ENCODE peak calls at places on chromosomes 12 and 14, in four cellular contexts. One of them, this sample, is unnamed. For H3K4me1, the result is how much of the 10 kb centered on the place peaks cover.

GRCh38 chr12:13135336-13136178 is 32.1 kb upstream of the GSG1 start:
- DNase-seq in neuronal stem cell: no peak
- DNase-seq in H1: peak
- DNase-seq in mesenchymal stem cell: peak
- DNase-seq in this sample: peak

GRCh38 chr14:55867726-55868125 is 250.5 kb upstream of the PELI2 start:
- DNase-seq in neuronal stem cell: no peak
- DNase-seq in H1: no peak
- DNase-seq in mesenchymal stem cell: no peak
- DNase-seq in this sample: no peak

GRCh38 chr12:113149361-113150150 is at the start of gene CFAP73:
- DNase-seq in neuronal stem cell: peak
- DNase-seq in H1: peak
- DNase-seq in mesenchymal stem cell: peak
- DNase-seq in this sample: peak

GRCh38 chr12:12715459-12716150 is 1.6 kb upstream of the CDKN1B start:
- DNase-seq in neuronal stem cell: no peak
- DNase-seq in H1: no peak
- DNase-seq in mesenchymal stem cell: peak
- DNase-seq in this sample: no peak

GRCh38 chr12:118035194-118036041 is 18.9 kb downstream of the RFC5 start:
- DNase-seq in neuronal stem cell: no peak
- DNase-seq in H1: no peak
- DNase-seq in mesenchymal stem cell: no peak
- DNase-seq in this sample: peak

GRCh38 chr12:1760566-1761382 is 59.6 kb upstream of the LRTM2 start:
- DNase-seq in neuronal stem cell: no peak
- DNase-seq in H1: no peak
- DNase-seq in mesenchymal stem cell: peak
- DNase-seq in this sample: no peak

GRCh38 chr12:113435367-113435766 is 13.2 kb downstream of the SDSL start:
- DNase-seq in neuronal stem cell: no peak
- DNase-seq in H1: no peak
- DNase-seq in mesenchymal stem cell: no peak
- DNase-seq in this sample: no peak

GRCh38 chr14:74203546-74203945 is 35.7 kb upstream of the VSX2 start:
- DNase-seq in neuronal stem cell: peak
- DNase-seq in H1: no peak
- DNase-seq in mesenchymal stem cell: no peak
- DNase-seq in this sample: no peak

GRCh38 chr12:100375023-100375737 is 18.3 kb downstream of the SLC17A8 start:
- DNase-seq in neuronal stem cell: no peak
- DNase-seq in H1: no peak
- DNase-seq in mesenchymal stem cell: no peak
- DNase-seq in this sample: no peak

GRCh38 chr14:34498684-34499412 is 36.8 kb upstream of the SPTSSA start:
- DNase-seq in neuronal stem cell: no peak
- DNase-seq in H1: no peak
- DNase-seq in mesenchymal stem cell: peak
- DNase-seq in this sample: peak

GRCh38 chr12:109696485-109697269 is 16.9 kb upstream of the FAM222A start:
- DNase-seq in neuronal stem cell: no peak
- DNase-seq in H1: no peak
- DNase-seq in mesenchymal stem cell: peak
- DNase-seq in this sample: no peak

DNA sequence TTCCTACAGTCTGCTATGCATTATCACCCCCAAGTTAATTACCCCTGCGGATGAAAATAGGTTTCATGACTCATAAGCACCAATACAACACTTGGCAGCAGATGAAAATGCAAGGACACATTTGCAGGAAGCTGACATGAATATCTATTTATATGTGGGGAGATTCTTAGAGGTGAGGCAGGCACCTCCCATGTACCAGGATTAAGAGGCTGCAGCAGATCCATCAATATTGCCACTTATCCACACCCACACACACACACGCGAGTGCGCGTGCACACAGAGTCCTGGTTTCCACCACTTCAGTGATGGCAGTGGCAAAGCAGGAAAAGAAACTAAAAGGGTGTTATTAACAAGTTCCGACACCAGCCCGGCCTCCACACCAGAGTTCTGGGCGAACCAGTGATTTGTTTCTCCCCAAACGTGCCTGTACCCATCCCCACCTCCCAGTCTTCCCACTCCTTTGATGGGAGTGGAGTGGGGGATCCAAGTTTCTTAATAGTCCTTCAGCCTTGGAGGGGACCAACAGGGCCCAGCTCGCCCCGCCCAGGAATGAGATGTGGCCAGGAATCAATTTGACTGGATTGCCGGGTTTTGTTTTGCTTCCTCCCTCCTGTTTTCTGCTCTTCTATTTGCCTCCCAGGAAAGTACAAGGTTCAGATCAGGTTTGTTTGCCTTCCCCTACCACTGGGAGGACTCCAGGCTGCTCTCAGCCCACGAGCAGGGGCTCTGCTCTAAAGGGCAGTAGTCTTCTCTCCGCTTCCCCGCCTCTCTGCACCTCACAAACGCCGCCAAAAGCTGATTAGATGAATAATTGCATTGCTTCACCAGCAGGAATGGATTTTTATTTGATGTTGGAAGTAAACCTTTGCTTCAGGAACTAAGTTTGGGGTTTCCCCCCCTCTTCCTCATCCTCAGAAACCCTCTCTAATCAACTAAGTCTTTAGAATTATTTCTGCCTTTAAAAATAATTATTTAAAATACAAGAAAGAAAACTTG is 5.2 kb downstream of the IRF2BPL start:
- DNase-seq in neuronal stem cell: no peak
- DNase-seq in H1: no peak
- DNase-seq in mesenchymal stem cell: peak
- DNase-seq in this sample: peak
- H2BK120ac ChIP-seq in neuronal stem cell: no peak
- H2BK120ac ChIP-seq in H1: no peak
- H2BK120ac ChIP-seq in mesenchymal stem cell: peak
- H2BK120ac ChIP-seq in this sample: no peak

DNA sequence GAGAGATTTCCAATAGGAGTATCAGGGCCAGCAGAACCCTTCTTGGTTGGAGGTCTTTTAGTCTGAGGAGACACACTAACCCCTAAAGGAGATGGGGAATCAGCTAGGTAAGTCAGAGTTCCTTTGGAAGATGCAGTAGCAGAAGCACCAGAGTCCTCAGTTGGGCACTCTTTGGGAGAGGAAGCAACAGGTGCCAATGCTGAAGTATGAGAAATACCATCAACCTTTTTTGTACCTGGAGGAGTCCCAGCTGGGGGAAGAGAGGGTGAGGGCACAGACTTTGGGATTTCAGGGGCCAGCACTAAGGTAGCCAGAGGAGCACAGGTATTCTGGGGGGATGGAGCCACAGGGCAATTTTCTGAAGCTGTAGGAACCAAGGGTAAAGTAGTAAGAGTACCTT is 6.0 kb downstream of the NACA start:
- DNase-seq in neuronal stem cell: no peak
- DNase-seq in H1: no peak
- DNase-seq in mesenchymal stem cell: no peak
- DNase-seq in this sample: no peak
- H3K4me1 ChIP-seq in neuronal stem cell: under half
- H3K4me1 ChIP-seq in H1: under half
- H3K4me1 ChIP-seq in mesenchymal stem cell: under half
- H3K4me1 ChIP-seq in this sample: under half

DNA sequence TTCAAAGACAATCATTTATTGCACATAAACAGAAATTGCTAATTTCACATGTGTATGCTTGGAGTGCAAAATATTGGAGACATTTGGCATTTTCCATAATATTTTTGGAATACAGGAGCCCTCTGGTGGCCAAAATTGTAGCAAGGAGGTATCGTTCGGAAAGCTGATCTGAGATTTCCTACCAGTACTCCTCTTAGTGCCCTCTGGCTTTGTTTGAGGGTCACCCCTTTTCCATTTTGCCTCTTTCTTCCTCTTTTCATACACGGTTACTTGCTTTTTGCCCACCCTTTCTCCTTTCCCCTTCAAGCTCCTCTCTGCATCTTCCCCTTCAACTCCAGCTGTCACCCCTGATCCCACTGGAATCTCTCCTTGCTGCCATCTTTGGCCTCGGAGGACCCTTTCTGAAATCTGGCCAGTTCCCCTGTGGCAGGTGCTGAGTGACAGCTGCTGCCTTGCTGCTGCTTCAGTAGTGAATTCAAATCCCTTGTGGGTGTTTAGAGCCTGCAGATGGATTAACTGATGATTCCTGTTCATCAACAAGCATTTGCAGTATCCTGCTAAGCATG is 164.6 kb upstream of the PARP11 start:
- DNase-seq in neuronal stem cell: no peak
- DNase-seq in H1: no peak
- DNase-seq in mesenchymal stem cell: peak
- DNase-seq in this sample: no peak
- H2BK120ac ChIP-seq in neuronal stem cell: no peak
- H2BK120ac ChIP-seq in H1: no peak
- H2BK120ac ChIP-seq in mesenchymal stem cell: no peak
- H2BK120ac ChIP-seq in this sample: no peak

GRCh38 chr14:101358320-101358569 is 203.1 kb upstream of the DIO3 start:
- DNase-seq in neuronal stem cell: no peak
- DNase-seq in H1: no peak
- DNase-seq in mesenchymal stem cell: no peak
- DNase-seq in this sample: no peak

GRCh38 chr14:101359221-101360044 is 201.9 kb upstream of the DIO3 start:
- DNase-seq in neuronal stem cell: no peak
- DNase-seq in H1: no peak
- DNase-seq in mesenchymal stem cell: no peak
- DNase-seq in this sample: no peak

GRCh38 chr14:101360045-101360931 is 201.0 kb upstream of the DIO3 start:
- DNase-seq in neuronal stem cell: no peak
- DNase-seq in H1: no peak
- DNase-seq in mesenchymal stem cell: no peak
- DNase-seq in this sample: no peak

GRCh38 chr14:101357559-101358319 is 203.6 kb upstream of the DIO3 start:
- DNase-seq in neuronal stem cell: no peak
- DNase-seq in H1: no peak
- DNase-seq in mesenchymal stem cell: no peak
- DNase-seq in this sample: no peak

GRCh38 chr14:101358726-101359125 is 202.6 kb upstream of the DIO3 start:
- DNase-seq in neuronal stem cell: no peak
- DNase-seq in H1: no peak
- DNase-seq in mesenchymal stem cell: no peak
- DNase-seq in this sample: no peak
- H3K4me1 ChIP-seq in neuronal stem cell: under half
- H3K4me1 ChIP-seq in H1: under half
- H3K4me1 ChIP-seq in mesenchymal stem cell: under half
- H3K4me1 ChIP-seq in this sample: under half

DNA sequence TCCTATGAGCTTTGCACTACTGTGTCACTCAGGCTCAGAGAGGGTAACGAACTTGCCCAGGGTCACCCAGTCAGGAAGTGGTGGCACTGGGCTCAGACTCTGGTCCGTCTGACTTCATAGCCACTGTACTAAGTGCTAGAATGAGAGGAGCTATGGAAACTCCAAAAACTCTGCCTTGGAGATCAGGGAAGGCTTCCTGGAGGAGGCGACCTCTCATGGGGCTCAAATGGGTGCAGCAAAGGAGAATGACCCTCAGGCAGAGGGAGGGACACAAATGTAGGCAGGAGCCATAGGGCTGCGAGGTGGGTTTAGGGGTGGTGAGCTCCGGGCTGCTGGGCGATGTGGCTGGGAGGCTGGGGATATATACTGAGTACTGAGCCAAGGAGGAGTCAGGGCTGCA is 3.2 kb downstream of the CCDC197 start:
- DNase-seq in neuronal stem cell: no peak
- DNase-seq in H1: no peak
- DNase-seq in mesenchymal stem cell: no peak
- DNase-seq in this sample: no peak
- H2BK120ac ChIP-seq in neuronal stem cell: no peak
- H2BK120ac ChIP-seq in H1: no peak
- H2BK120ac ChIP-seq in mesenchymal stem cell: no peak
- H2BK120ac ChIP-seq in this sample: no peak

DNA sequence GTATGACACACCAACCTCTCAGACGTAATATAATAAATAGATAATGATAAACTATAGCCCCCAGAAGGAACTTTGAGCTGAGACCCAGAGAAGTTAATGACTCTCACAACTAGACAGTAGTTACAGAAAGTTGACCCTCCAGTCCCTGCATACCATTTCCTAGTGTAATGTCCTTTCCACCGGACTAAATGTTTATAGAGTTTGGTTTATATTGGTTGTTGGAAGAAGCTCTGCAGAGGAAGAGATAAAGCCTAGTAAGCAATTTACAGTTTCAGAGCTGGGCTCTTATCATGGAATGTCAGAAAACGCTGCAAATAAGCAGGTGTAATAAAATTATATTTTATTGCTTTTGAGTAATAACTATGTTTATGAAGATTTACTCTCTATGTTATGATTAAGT is 97.4 kb downstream of the TRHDE start:
- DNase-seq in neuronal stem cell: no peak
- DNase-seq in H1: no peak
- DNase-seq in mesenchymal stem cell: peak
- DNase-seq in this sample: no peak
- H3K4me1 ChIP-seq in neuronal stem cell: under half
- H3K4me1 ChIP-seq in H1: under half
- H3K4me1 ChIP-seq in mesenchymal stem cell: under half
- H3K4me1 ChIP-seq in this sample: under half

GRCh38 chr12:52082988-52083637 is 3.6 kb downstream of the SMIM41 start:
- DNase-seq in neuronal stem cell: peak
- DNase-seq in H1: no peak
- DNase-seq in mesenchymal stem cell: peak
- DNase-seq in this sample: peak
- H2BK120ac ChIP-seq in neuronal stem cell: no peak
- H2BK120ac ChIP-seq in H1: no peak
- H2BK120ac ChIP-seq in mesenchymal stem cell: no peak
- H2BK120ac ChIP-seq in this sample: no peak